ENCODE peak calls at places on chromosomes 6 and 20, in seven cellular contexts. One of them, this sample, is unnamed. For H3K27me3, the result is how much of the 10 kb centered on the place peaks cover.

GRCh38 chr6:152087096-152087495 is 279.6 kb downstream of the ESR1 start:
- DNase-seq in esophagus muscularis mucosa: no peak
- DNase-seq in adrenal gland: no peak
- DNase-seq in left lung: no peak
- DNase-seq in pancreas: no peak
- DNase-seq in lower lobe of right lung: no peak
- DNase-seq in tibial artery: no peak
- DNase-seq in this sample: no peak

GRCh38 chr20:44187054-44187762 is at the start of gene JPH2:
- DNase-seq in esophagus muscularis mucosa: peak
- DNase-seq in adrenal gland: peak
- DNase-seq in left lung: no peak
- DNase-seq in pancreas: no peak
- DNase-seq in lower lobe of right lung: peak
- DNase-seq in tibial artery: peak
- DNase-seq in this sample: peak

GRCh38 chr6:133833905-133834304 is 55.0 kb upstream of the TCF21 start:
- DNase-seq in esophagus muscularis mucosa: no peak
- DNase-seq in adrenal gland: no peak
- DNase-seq in left lung: no peak
- DNase-seq in pancreas: no peak
- DNase-seq in lower lobe of right lung: no peak
- DNase-seq in tibial artery: no peak
- DNase-seq in this sample: no peak

GRCh38 chr6:92329416-92329815 is 1089.9 kb downstream of the EPHA7 start:
- DNase-seq in esophagus muscularis mucosa: no peak
- DNase-seq in adrenal gland: no peak
- DNase-seq in left lung: no peak
- DNase-seq in pancreas: no peak
- DNase-seq in lower lobe of right lung: no peak
- DNase-seq in tibial artery: no peak
- DNase-seq in this sample: no peak

GRCh38 chr6:169798764-169799473 is 47.5 kb downstream of the ERMARD start:
- DNase-seq in esophagus muscularis mucosa: peak
- DNase-seq in adrenal gland: peak
- DNase-seq in left lung: no peak
- DNase-seq in pancreas: no peak
- DNase-seq in lower lobe of right lung: no peak
- DNase-seq in tibial artery: no peak
- DNase-seq in this sample: no peak

GRCh38 chr20:37081717-37082289 is 14.0 kb downstream of the RBL1 start:
- DNase-seq in esophagus muscularis mucosa: no peak
- DNase-seq in adrenal gland: peak
- DNase-seq in left lung: no peak
- DNase-seq in pancreas: no peak
- DNase-seq in lower lobe of right lung: no peak
- DNase-seq in tibial artery: no peak
- DNase-seq in this sample: no peak

GRCh38 chr6:168524644-168525043 is 83.7 kb downstream of the SMOC2 start:
- DNase-seq in esophagus muscularis mucosa: no peak
- DNase-seq in adrenal gland: peak
- DNase-seq in left lung: no peak
- DNase-seq in pancreas: no peak
- DNase-seq in lower lobe of right lung: no peak
- DNase-seq in tibial artery: peak
- DNase-seq in this sample: peak

GRCh38 chr6:42224222-42225042 is 6.8 kb upstream of the MRPS10 start:
- DNase-seq in esophagus muscularis mucosa: no peak
- DNase-seq in adrenal gland: no peak
- DNase-seq in left lung: no peak
- DNase-seq in pancreas: no peak
- DNase-seq in lower lobe of right lung: no peak
- DNase-seq in tibial artery: no peak
- DNase-seq in this sample: no peak

GRCh38 chr20:20365593-20365992 is 2.3 kb upstream of the INSM1 start:
- DNase-seq in esophagus muscularis mucosa: no peak
- DNase-seq in adrenal gland: no peak
- DNase-seq in left lung: no peak
- DNase-seq in pancreas: no peak
- DNase-seq in lower lobe of right lung: no peak
- DNase-seq in tibial artery: no peak
- DNase-seq in this sample: no peak

GRCh38 chr20:20366896-20367680 is 816 bp upstream of the INSM1 start:
- DNase-seq in esophagus muscularis mucosa: no peak
- DNase-seq in adrenal gland: peak
- DNase-seq in left lung: no peak
- DNase-seq in pancreas: no peak
- DNase-seq in lower lobe of right lung: no peak
- DNase-seq in tibial artery: no peak
- DNase-seq in this sample: no peak

GRCh38 chr20:20364747-20365558 is 3.0 kb upstream of the INSM1 start:
- DNase-seq in esophagus muscularis mucosa: peak
- DNase-seq in adrenal gland: no peak
- DNase-seq in left lung: no peak
- DNase-seq in pancreas: no peak
- DNase-seq in lower lobe of right lung: no peak
- DNase-seq in tibial artery: no peak
- DNase-seq in this sample: no peak

GRCh38 chr20:20367681-20368413 is at the start of gene INSM1:
- DNase-seq in esophagus muscularis mucosa: no peak
- DNase-seq in adrenal gland: peak
- DNase-seq in left lung: no peak
- DNase-seq in pancreas: peak
- DNase-seq in lower lobe of right lung: no peak
- DNase-seq in tibial artery: no peak
- DNase-seq in this sample: no peak

GRCh38 chr20:20366551-20366895 is 1.4 kb upstream of the INSM1 start:
- DNase-seq in esophagus muscularis mucosa: no peak
- DNase-seq in adrenal gland: no peak
- DNase-seq in left lung: no peak
- DNase-seq in pancreas: no peak
- DNase-seq in lower lobe of right lung: no peak
- DNase-seq in tibial artery: no peak
- DNase-seq in this sample: no peak
- H3K27me3 ChIP-seq in esophagus muscularis mucosa: half or more
- H3K27me3 ChIP-seq in adrenal gland: half or more
- H3K27me3 ChIP-seq in left lung: half or more
- H3K27me3 ChIP-seq in pancreas: under half
- H3K27me3 ChIP-seq in lower lobe of right lung: half or more
- H3K27me3 ChIP-seq in tibial artery: half or more
- H3K27me3 ChIP-seq in this sample: half or more

GRCh38 chr20:14951105-14951504 is 613.7 kb upstream of the FLRT3 start:
- DNase-seq in esophagus muscularis mucosa: no peak
- DNase-seq in adrenal gland: no peak
- DNase-seq in left lung: no peak
- DNase-seq in pancreas: no peak
- DNase-seq in lower lobe of right lung: no peak
- DNase-seq in tibial artery: no peak
- DNase-seq in this sample: no peak

GRCh38 chr20:14950633-14951032 is 613.2 kb upstream of the FLRT3 start:
- DNase-seq in esophagus muscularis mucosa: no peak
- DNase-seq in adrenal gland: no peak
- DNase-seq in left lung: no peak
- DNase-seq in pancreas: no peak
- DNase-seq in lower lobe of right lung: no peak
- DNase-seq in tibial artery: no peak
- DNase-seq in this sample: no peak

GRCh38 chr20:14947536-14947935 is 610.1 kb upstream of the FLRT3 start:
- DNase-seq in esophagus muscularis mucosa: no peak
- DNase-seq in adrenal gland: no peak
- DNase-seq in left lung: no peak
- DNase-seq in pancreas: no peak
- DNase-seq in lower lobe of right lung: no peak
- DNase-seq in tibial artery: no peak
- DNase-seq in this sample: no peak

GRCh38 chr20:14951707-14952106 is 614.3 kb upstream of the FLRT3 start:
- DNase-seq in esophagus muscularis mucosa: no peak
- DNase-seq in adrenal gland: peak
- DNase-seq in left lung: no peak
- DNase-seq in pancreas: no peak
- DNase-seq in lower lobe of right lung: no peak
- DNase-seq in tibial artery: no peak
- DNase-seq in this sample: no peak

GRCh38 chr20:14948416-14948815 is 611.0 kb upstream of the FLRT3 start:
- DNase-seq in esophagus muscularis mucosa: no peak
- DNase-seq in adrenal gland: no peak
- DNase-seq in left lung: no peak
- DNase-seq in pancreas: no peak
- DNase-seq in lower lobe of right lung: no peak
- DNase-seq in tibial artery: no peak
- DNase-seq in this sample: no peak
- TF ChIP-seq CTCF in esophagus muscularis mucosa: no peak
- TF ChIP-seq CTCF in adrenal gland: no peak
- TF ChIP-seq CTCF in left lung: no peak
- TF ChIP-seq CTCF in pancreas: no peak
- TF ChIP-seq CTCF in lower lobe of right lung: no peak
- TF ChIP-seq CTCF in tibial artery: no peak
- TF ChIP-seq CTCF in this sample: no peak

GRCh38 chr6:29263001-29263400 is 38.5 kb upstream of the OR14J1 start:
- DNase-seq in esophagus muscularis mucosa: no peak
- DNase-seq in adrenal gland: no peak
- DNase-seq in left lung: no peak
- DNase-seq in pancreas: no peak
- DNase-seq in lower lobe of right lung: no peak
- DNase-seq in tibial artery: no peak
- DNase-seq in this sample: no peak
- H3K27me3 ChIP-seq in esophagus muscularis mucosa: under half
- H3K27me3 ChIP-seq in adrenal gland: under half
- H3K27me3 ChIP-seq in left lung: under half
- H3K27me3 ChIP-seq in pancreas: under half
- H3K27me3 ChIP-seq in lower lobe of right lung: under half
- H3K27me3 ChIP-seq in tibial artery: under half
- H3K27me3 ChIP-seq in this sample: under half

DNA sequence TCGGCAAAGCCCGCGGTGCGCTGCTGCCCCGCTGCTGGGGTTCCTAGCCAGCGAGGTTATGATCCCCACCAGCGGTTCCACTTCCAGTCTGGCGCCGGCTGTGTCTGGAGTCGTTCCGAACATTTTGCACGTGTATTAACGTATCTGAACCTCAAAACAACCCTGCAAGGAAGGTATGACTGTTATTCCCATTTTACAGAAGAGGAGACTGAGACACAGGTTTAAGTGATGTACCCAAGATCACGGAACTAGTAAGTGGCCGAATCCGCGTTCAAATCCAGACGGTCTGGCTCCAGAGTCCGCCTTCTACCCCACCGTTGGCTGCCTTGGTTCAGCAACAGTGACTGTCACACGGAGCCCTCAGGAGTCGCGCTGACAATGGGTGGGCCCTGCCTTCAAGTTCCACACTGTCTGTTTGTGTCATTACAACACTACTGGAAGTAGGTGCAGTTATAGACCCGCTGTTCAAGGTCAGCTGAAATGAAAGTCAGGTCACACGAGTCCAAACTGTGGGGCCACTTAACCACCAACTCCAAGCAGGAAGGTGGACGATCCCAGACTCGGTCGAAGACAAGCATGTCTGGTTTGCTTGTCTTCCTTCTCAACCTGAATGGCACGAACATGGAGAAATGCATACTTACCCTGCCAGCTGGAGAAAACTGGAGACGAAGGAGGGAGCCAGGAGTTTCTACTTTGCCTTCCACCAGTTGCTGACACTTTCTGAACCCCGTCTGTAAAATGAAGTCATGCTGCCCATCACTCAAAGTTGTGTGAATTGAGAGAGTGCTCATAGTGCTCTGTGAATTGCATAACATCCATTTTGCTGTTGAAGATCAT is 808 bp upstream of the SRXN1 start:
- DNase-seq in esophagus muscularis mucosa: no peak
- DNase-seq in adrenal gland: peak
- DNase-seq in left lung: no peak
- DNase-seq in pancreas: no peak
- DNase-seq in lower lobe of right lung: no peak
- DNase-seq in tibial artery: no peak
- DNase-seq in this sample: no peak
- TF ChIP-seq CTCF in esophagus muscularis mucosa: no peak
- TF ChIP-seq CTCF in adrenal gland: no peak
- TF ChIP-seq CTCF in left lung: no peak
- TF ChIP-seq CTCF in pancreas: no peak
- TF ChIP-seq CTCF in lower lobe of right lung: no peak
- TF ChIP-seq CTCF in tibial artery: no peak
- TF ChIP-seq CTCF in this sample: no peak

DNA sequence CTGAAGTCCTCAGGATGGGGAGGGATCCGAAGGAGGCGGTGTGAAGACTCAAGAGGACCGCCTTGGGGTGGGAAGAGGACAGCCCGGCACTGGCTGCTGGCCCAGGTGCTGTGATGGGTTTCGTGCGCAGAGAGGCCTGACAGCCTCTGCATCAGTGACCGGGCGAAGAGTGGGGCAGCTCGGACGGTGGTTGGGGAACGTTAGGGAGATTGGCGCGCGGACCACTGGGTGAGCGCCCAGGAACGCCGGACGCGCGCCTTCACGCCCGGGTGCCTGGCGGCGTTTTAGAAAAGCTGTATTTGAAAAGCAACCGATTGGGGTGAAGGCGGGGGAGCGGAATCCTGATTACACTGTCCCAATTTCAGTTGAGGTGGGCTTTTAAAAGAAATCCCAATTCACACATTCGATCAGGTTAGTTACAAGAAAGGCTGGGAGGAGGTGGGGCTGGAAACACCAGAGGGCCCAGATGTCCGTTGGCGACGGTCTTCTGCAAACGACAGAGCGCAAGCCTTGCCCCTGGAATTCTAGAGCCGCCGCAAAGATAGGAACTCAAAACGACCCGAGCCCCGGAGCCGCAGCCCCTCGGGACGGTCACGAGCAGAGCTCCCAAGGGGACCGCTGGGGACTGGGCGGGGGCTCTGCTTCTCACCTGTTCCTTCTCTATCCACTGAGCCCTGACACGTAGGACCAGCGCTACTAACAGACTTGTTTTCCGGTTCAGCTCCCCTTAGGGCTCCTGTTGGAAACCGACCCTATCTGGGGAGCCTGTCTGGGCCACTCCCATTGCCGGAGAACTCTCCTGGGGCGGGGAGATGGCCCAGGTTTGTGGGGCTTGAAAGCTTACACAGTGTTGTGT is 8.5 kb upstream of the TRIM40 start:
- DNase-seq in esophagus muscularis mucosa: peak
- DNase-seq in adrenal gland: no peak
- DNase-seq in left lung: no peak
- DNase-seq in pancreas: no peak
- DNase-seq in lower lobe of right lung: no peak
- DNase-seq in tibial artery: no peak
- DNase-seq in this sample: no peak
- H3K27me3 ChIP-seq in esophagus muscularis mucosa: half or more
- H3K27me3 ChIP-seq in adrenal gland: under half
- H3K27me3 ChIP-seq in left lung: under half
- H3K27me3 ChIP-seq in pancreas: under half
- H3K27me3 ChIP-seq in lower lobe of right lung: under half
- H3K27me3 ChIP-seq in tibial artery: half or more
- H3K27me3 ChIP-seq in this sample: under half

GRCh38 chr6:46555129-46555528 is 63.9 kb upstream of the RCAN2 start:
- DNase-seq in esophagus muscularis mucosa: no peak
- DNase-seq in adrenal gland: no peak
- DNase-seq in left lung: no peak
- DNase-seq in pancreas: no peak
- DNase-seq in lower lobe of right lung: no peak
- DNase-seq in tibial artery: no peak
- DNase-seq in this sample: no peak

GRCh38 chr6:46549155-46549554 is 57.9 kb upstream of the RCAN2 start:
- DNase-seq in esophagus muscularis mucosa: no peak
- DNase-seq in adrenal gland: no peak
- DNase-seq in left lung: no peak
- DNase-seq in pancreas: no peak
- DNase-seq in lower lobe of right lung: no peak
- DNase-seq in tibial artery: no peak
- DNase-seq in this sample: no peak
- TF ChIP-seq CTCF in esophagus muscularis mucosa: no peak
- TF ChIP-seq CTCF in adrenal gland: no peak
- TF ChIP-seq CTCF in left lung: no peak
- TF ChIP-seq CTCF in pancreas: no peak
- TF ChIP-seq CTCF in lower lobe of right lung: no peak
- TF ChIP-seq CTCF in tibial artery: no peak
- TF ChIP-seq CTCF in this sample: no peak